ENCODE peak calls at places on chromosomes 2 and 18, in six cellular contexts. One of them, this sample, is unnamed.

GRCh38 chr2:109513749-109514588 is 99.8 kb downstream of the SEPTIN10 start:
- DNase-seq in hippocampal formation: no peak
- DNase-seq in activated CD8-positive, alpha-beta memory T cell treated with anti-CD3 and anti-CD28 coated beads, Interleukin-2, amount 10 ng/mL, durations not matched to agents 7 days and 5 days: peak
- DNase-seq in pancreas: no peak
- DNase-seq in transverse colon: peak
- DNase-seq in NCI-H1048: no peak
- DNase-seq in this sample: peak

GRCh38 chr2:231353469-231353868 is 42.0 kb upstream of the B3GNT7 start:
- DNase-seq in hippocampal formation: no peak
- DNase-seq in activated CD8-positive, alpha-beta memory T cell treated with anti-CD3 and anti-CD28 coated beads, Interleukin-2, amount 10 ng/mL, durations not matched to agents 7 days and 5 days: no peak
- DNase-seq in pancreas: no peak
- DNase-seq in transverse colon: peak
- DNase-seq in NCI-H1048: no peak
- DNase-seq in this sample: no peak

GRCh38 chr2:113124181-113124961 is 3.0 kb upstream of the IL1RN start:
- DNase-seq in transverse colon: no peak
- DNase-seq in NCI-H1048: no peak
- DNase-seq in hippocampal formation: no peak
- DNase-seq in pancreas: no peak
- DNase-seq in activated CD8-positive, alpha-beta memory T cell treated with anti-CD3 and anti-CD28 coated beads, Interleukin-2, amount 10 ng/mL, durations not matched to agents 7 days and 5 days: peak
- DNase-seq in this sample: peak

GRCh38 chr2:34785206-34785785 is 1186.2 kb upstream of the FAM98A start:
- DNase-seq in hippocampal formation: no peak
- DNase-seq in pancreas: no peak
- DNase-seq in activated CD8-positive, alpha-beta memory T cell treated with anti-CD3 and anti-CD28 coated beads, Interleukin-2, amount 10 ng/mL, durations not matched to agents 7 days and 5 days: no peak
- DNase-seq in transverse colon: no peak
- DNase-seq in NCI-H1048: no peak
- DNase-seq in this sample: no peak

GRCh38 chr18:395481-396250 is 104.8 kb downstream of the COLEC12 start:
- DNase-seq in pancreas: peak
- DNase-seq in transverse colon: no peak
- DNase-seq in hippocampal formation: no peak
- DNase-seq in activated CD8-positive, alpha-beta memory T cell treated with anti-CD3 and anti-CD28 coated beads, Interleukin-2, amount 10 ng/mL, durations not matched to agents 7 days and 5 days: no peak
- DNase-seq in NCI-H1048: no peak
- DNase-seq in this sample: no peak

GRCh38 chr2:200039847-200040246 is 84.5 kb downstream of the MAIP1 start:
- DNase-seq in hippocampal formation: no peak
- DNase-seq in transverse colon: no peak
- DNase-seq in activated CD8-positive, alpha-beta memory T cell treated with anti-CD3 and anti-CD28 coated beads, Interleukin-2, amount 10 ng/mL, durations not matched to agents 7 days and 5 days: no peak
- DNase-seq in NCI-H1048: no peak
- DNase-seq in pancreas: no peak
- DNase-seq in this sample: no peak

GRCh38 chr18:65754121-65754520 is 3.3 kb downstream of the CDH7 start:
- DNase-seq in activated CD8-positive, alpha-beta memory T cell treated with anti-CD3 and anti-CD28 coated beads, Interleukin-2, amount 10 ng/mL, durations not matched to agents 7 days and 5 days: no peak
- DNase-seq in transverse colon: no peak
- DNase-seq in hippocampal formation: no peak
- DNase-seq in pancreas: no peak
- DNase-seq in NCI-H1048: no peak
- DNase-seq in this sample: no peak

GRCh38 chr2:202695166-202695565 is 60.4 kb downstream of the FAM117B start:
- DNase-seq in hippocampal formation: no peak
- DNase-seq in NCI-H1048: no peak
- DNase-seq in activated CD8-positive, alpha-beta memory T cell treated with anti-CD3 and anti-CD28 coated beads, Interleukin-2, amount 10 ng/mL, durations not matched to agents 7 days and 5 days: no peak
- DNase-seq in transverse colon: no peak
- DNase-seq in pancreas: no peak
- DNase-seq in this sample: no peak

GRCh38 chr2:225493420-225494099 is 94.0 kb downstream of the NYAP2 start:
- DNase-seq in activated CD8-positive, alpha-beta memory T cell treated with anti-CD3 and anti-CD28 coated beads, Interleukin-2, amount 10 ng/mL, durations not matched to agents 7 days and 5 days: no peak
- DNase-seq in hippocampal formation: no peak
- DNase-seq in transverse colon: no peak
- DNase-seq in NCI-H1048: no peak
- DNase-seq in pancreas: no peak
- DNase-seq in this sample: no peak

GRCh38 chr2:217790681-217791392 is 212.0 kb downstream of the TNS1 start:
- DNase-seq in NCI-H1048: no peak
- DNase-seq in pancreas: no peak
- DNase-seq in hippocampal formation: no peak
- DNase-seq in activated CD8-positive, alpha-beta memory T cell treated with anti-CD3 and anti-CD28 coated beads, Interleukin-2, amount 10 ng/mL, durations not matched to agents 7 days and 5 days: peak
- DNase-seq in transverse colon: no peak
- DNase-seq in this sample: peak

GRCh38 chr2:47028846-47029560 is 113.4 kb upstream of the MCFD2 start:
- DNase-seq in transverse colon: no peak
- DNase-seq in activated CD8-positive, alpha-beta memory T cell treated with anti-CD3 and anti-CD28 coated beads, Interleukin-2, amount 10 ng/mL, durations not matched to agents 7 days and 5 days: no peak
- DNase-seq in pancreas: no peak
- DNase-seq in NCI-H1048: no peak
- DNase-seq in hippocampal formation: no peak
- DNase-seq in this sample: no peak

GRCh38 chr2:150552421-150552820 is 65.0 kb upstream of the RND3 start:
- DNase-seq in NCI-H1048: no peak
- DNase-seq in activated CD8-positive, alpha-beta memory T cell treated with anti-CD3 and anti-CD28 coated beads, Interleukin-2, amount 10 ng/mL, durations not matched to agents 7 days and 5 days: no peak
- DNase-seq in pancreas: no peak
- DNase-seq in transverse colon: no peak
- DNase-seq in hippocampal formation: no peak
- DNase-seq in this sample: no peak

GRCh38 chr2:233044974-233045535 is 12.6 kb downstream of the NEU2 start:
- DNase-seq in hippocampal formation: no peak
- DNase-seq in NCI-H1048: no peak
- DNase-seq in transverse colon: no peak
- DNase-seq in activated CD8-positive, alpha-beta memory T cell treated with anti-CD3 and anti-CD28 coated beads, Interleukin-2, amount 10 ng/mL, durations not matched to agents 7 days and 5 days: no peak
- DNase-seq in pancreas: no peak
- DNase-seq in this sample: no peak

GRCh38 chr2:187642498-187642897 is 88.3 kb upstream of the TFPI start:
- DNase-seq in activated CD8-positive, alpha-beta memory T cell treated with anti-CD3 and anti-CD28 coated beads, Interleukin-2, amount 10 ng/mL, durations not matched to agents 7 days and 5 days: no peak
- DNase-seq in NCI-H1048: no peak
- DNase-seq in hippocampal formation: no peak
- DNase-seq in pancreas: no peak
- DNase-seq in transverse colon: no peak
- DNase-seq in this sample: no peak

GRCh38 chr18:31275722-31276463 is 42.1 kb upstream of the DSG1 start:
- DNase-seq in activated CD8-positive, alpha-beta memory T cell treated with anti-CD3 and anti-CD28 coated beads, Interleukin-2, amount 10 ng/mL, durations not matched to agents 7 days and 5 days: no peak
- DNase-seq in hippocampal formation: no peak
- DNase-seq in pancreas: no peak
- DNase-seq in transverse colon: peak
- DNase-seq in NCI-H1048: no peak
- DNase-seq in this sample: no peak

GRCh38 chr18:10070581-10071000 is 156.8 kb downstream of the VAPA start:
- DNase-seq in hippocampal formation: no peak
- DNase-seq in pancreas: no peak
- DNase-seq in NCI-H1048: no peak
- DNase-seq in transverse colon: no peak
- DNase-seq in activated CD8-positive, alpha-beta memory T cell treated with anti-CD3 and anti-CD28 coated beads, Interleukin-2, amount 10 ng/mL, durations not matched to agents 7 days and 5 days: no peak
- DNase-seq in this sample: no peak

GRCh38 chr18:44651453-44651852 is 29.2 kb upstream of the SETBP1 start:
- DNase-seq in pancreas: no peak
- DNase-seq in transverse colon: no peak
- DNase-seq in hippocampal formation: no peak
- DNase-seq in NCI-H1048: no peak
- DNase-seq in activated CD8-positive, alpha-beta memory T cell treated with anti-CD3 and anti-CD28 coated beads, Interleukin-2, amount 10 ng/mL, durations not matched to agents 7 days and 5 days: no peak
- DNase-seq in this sample: no peak

GRCh38 chr2:137172162-137172561 is 406.8 kb downstream of the THSD7B start:
- DNase-seq in transverse colon: no peak
- DNase-seq in pancreas: no peak
- DNase-seq in activated CD8-positive, alpha-beta memory T cell treated with anti-CD3 and anti-CD28 coated beads, Interleukin-2, amount 10 ng/mL, durations not matched to agents 7 days and 5 days: no peak
- DNase-seq in hippocampal formation: no peak
- DNase-seq in NCI-H1048: no peak
- DNase-seq in this sample: no peak

GRCh38 chr2:233082222-233082933 is 22.2 kb downstream of the INPP5D start:
- DNase-seq in transverse colon: no peak
- DNase-seq in NCI-H1048: no peak
- DNase-seq in activated CD8-positive, alpha-beta memory T cell treated with anti-CD3 and anti-CD28 coated beads, Interleukin-2, amount 10 ng/mL, durations not matched to agents 7 days and 5 days: no peak
- DNase-seq in hippocampal formation: no peak
- DNase-seq in pancreas: no peak
- DNase-seq in this sample: peak

GRCh38 chr2:28635251-28635650 is 116.4 kb upstream of the PPP1CB start:
- DNase-seq in hippocampal formation: no peak
- DNase-seq in pancreas: no peak
- DNase-seq in transverse colon: no peak
- DNase-seq in activated CD8-positive, alpha-beta memory T cell treated with anti-CD3 and anti-CD28 coated beads, Interleukin-2, amount 10 ng/mL, durations not matched to agents 7 days and 5 days: no peak
- DNase-seq in NCI-H1048: no peak
- DNase-seq in this sample: no peak

GRCh38 chr2:86056935-86057334 is 48.8 kb downstream of the POLR1A start:
- DNase-seq in activated CD8-positive, alpha-beta memory T cell treated with anti-CD3 and anti-CD28 coated beads, Interleukin-2, amount 10 ng/mL, durations not matched to agents 7 days and 5 days: no peak
- DNase-seq in pancreas: no peak
- DNase-seq in hippocampal formation: no peak
- DNase-seq in NCI-H1048: no peak
- DNase-seq in transverse colon: no peak
- DNase-seq in this sample: no peak

GRCh38 chr2:235513984-235514626 is 20.3 kb downstream of the AGAP1 start:
- DNase-seq in transverse colon: peak
- DNase-seq in NCI-H1048: no peak
- DNase-seq in hippocampal formation: no peak
- DNase-seq in activated CD8-positive, alpha-beta memory T cell treated with anti-CD3 and anti-CD28 coated beads, Interleukin-2, amount 10 ng/mL, durations not matched to agents 7 days and 5 days: no peak
- DNase-seq in pancreas: no peak
- DNase-seq in this sample: no peak

GRCh38 chr2:78351208-78351607 is 674.3 kb upstream of the REG3G start:
- DNase-seq in hippocampal formation: no peak
- DNase-seq in transverse colon: no peak
- DNase-seq in NCI-H1048: no peak
- DNase-seq in pancreas: no peak
- DNase-seq in activated CD8-positive, alpha-beta memory T cell treated with anti-CD3 and anti-CD28 coated beads, Interleukin-2, amount 10 ng/mL, durations not matched to agents 7 days and 5 days: no peak
- DNase-seq in this sample: no peak

GRCh38 chr18:48767090-48767670 is 183.6 kb downstream of the SMAD7 start:
- DNase-seq in pancreas: no peak
- DNase-seq in transverse colon: no peak
- DNase-seq in NCI-H1048: no peak
- DNase-seq in activated CD8-positive, alpha-beta memory T cell treated with anti-CD3 and anti-CD28 coated beads, Interleukin-2, amount 10 ng/mL, durations not matched to agents 7 days and 5 days: no peak
- DNase-seq in hippocampal formation: no peak
- DNase-seq in this sample: no peak

GRCh38 chr2:46008082-46008870 is 288.9 kb upstream of the EPAS1 start:
- DNase-seq in transverse colon: peak
- DNase-seq in activated CD8-positive, alpha-beta memory T cell treated with anti-CD3 and anti-CD28 coated beads, Interleukin-2, amount 10 ng/mL, durations not matched to agents 7 days and 5 days: no peak
- DNase-seq in NCI-H1048: no peak
- DNase-seq in pancreas: no peak
- DNase-seq in hippocampal formation: no peak
- DNase-seq in this sample: no peak